ENCODE peak calls at places on chromosomes 13 and 19, in five cellular contexts. J is sciatic nerve; Y is stimulated activated CD4-positive, alpha-beta T cell treated with anti-CD3 and anti-CD28 coated beads, Interleukin-1b, Interleukin-23, amount 100 ng/mL, for 4 hours; P is kidney tubule cell; C is left ventricle myocardium inferior. U is an unnamed sample.

GRCh38 chr19:11204943-11205349 is 7.6 kb upstream of the KANK2 start:
- DNase-seq in P (peak; percentile 79), Y (no peak), J (peak; percentile 86), C (no peak), U (peak; percentile 48)

GRCh38 chr19:53991224-53992113 is at the start of gene CACNG6:
- DNase-seq in Y (no peak), J (no peak), P (no peak), C (no peak), U (no peak)

GRCh38 chr19:1767464-1767933 is 14.2 kb downstream of the ONECUT3 start:
- DNase-seq in P (peak; percentile 33), Y (peak; percentile 66), J (peak; percentile 74), C (peak; percentile 33), U (peak; percentile 21)

GRCh38 chr19:12997967-12998940 is 3.0 kb downstream of the NFIX start:
- DNase-seq in Y (no peak), J (no peak), C (no peak), P (no peak), U (no peak)

GRCh38 chr19:18590273-18591272 is 2.0 kb downstream of the REX1BD start:
- DNase-seq in Y (no peak), J (peak; percentile 82), P (no peak), C (no peak), U (peak; percentile 51)

GRCh38 chr13:40480012-40480914 is 186.2 kb downstream of the FOXO1 start:
- DNase-seq in C (no peak), Y (no peak), J (no peak), P (no peak), U (no peak)

GRCh38 chr13:80133631-80134083 is 207.3 kb downstream of the SPRY2 start:
- DNase-seq in Y (no peak), C (no peak), J (no peak), P (no peak), U (peak; percentile 17)

GRCh38 chr19:19505669-19506326 is 9.6 kb downstream of the TSSK6 start:
- DNase-seq in J (no peak), C (no peak), Y (no peak), P (no peak), U (no peak)

GRCh38 chr13:27001705-27002104 is 169.9 kb downstream of the USP12 start:
- DNase-seq in P (no peak), C (no peak), J (peak; percentile 28), Y (no peak), U (no peak)

GRCh38 chr13:41311607-41312500 is 787 bp downstream of the NAA16 start:
- DNase-seq in J (peak; percentile 64), Y (peak; percentile 30), C (peak; percentile 42), P (peak; percentile 42), U (peak; percentile 49)

GRCh38 chr13:50421457-50422130 is 406.4 kb downstream of the KCNRG start:
- DNase-seq in C (no peak), Y (no peak), P (peak; percentile 73), J (no peak), U (no peak)